ENCODE peak calls at places on chromosomes 1 and 21, in seven cellular contexts. One of them, this sample, is unnamed.

GRCh38 chr1:198072177-198072576 is 84.6 kb upstream of the NEK7 start:
- DNase-seq in A549: no peak
- DNase-seq in mesenchymal stem cell: peak
- DNase-seq in lower lobe of right lung: no peak
- DNase-seq in colonic mucosa: no peak
- DNase-seq in dorsolateral prefrontal cortex: no peak
- DNase-seq in body of pancreas: no peak
- DNase-seq in this sample: no peak

GRCh38 chr1:161258439-161259386 is at the start of gene PCP4L1:
- DNase-seq in A549: peak
- DNase-seq in mesenchymal stem cell: peak
- DNase-seq in lower lobe of right lung: peak
- DNase-seq in colonic mucosa: peak
- DNase-seq in dorsolateral prefrontal cortex: peak
- DNase-seq in body of pancreas: peak
- DNase-seq in this sample: no peak

GRCh38 chr1:2259668-2260392 is 31.7 kb downstream of the SKI start:
- DNase-seq in A549: no peak
- DNase-seq in mesenchymal stem cell: no peak
- DNase-seq in lower lobe of right lung: peak
- DNase-seq in colonic mucosa: no peak
- DNase-seq in dorsolateral prefrontal cortex: peak
- DNase-seq in body of pancreas: no peak
- DNase-seq in this sample: no peak

GRCh38 chr1:230976825-230977747 is 1.6 kb downstream of the TTC13 start:
- DNase-seq in A549: no peak
- DNase-seq in mesenchymal stem cell: no peak
- DNase-seq in lower lobe of right lung: no peak
- DNase-seq in colonic mucosa: peak
- DNase-seq in dorsolateral prefrontal cortex: no peak
- DNase-seq in body of pancreas: no peak
- DNase-seq in this sample: no peak

GRCh38 chr1:159804924-159805323 is 2.8 kb downstream of the FCRL6 start:
- DNase-seq in A549: no peak
- DNase-seq in mesenchymal stem cell: no peak
- DNase-seq in lower lobe of right lung: no peak
- DNase-seq in colonic mucosa: no peak
- DNase-seq in dorsolateral prefrontal cortex: no peak
- DNase-seq in body of pancreas: no peak
- DNase-seq in this sample: no peak

GRCh38 chr1:223258751-223259177 is 105.2 kb downstream of the SUSD4 start:
- DNase-seq in A549: peak
- DNase-seq in mesenchymal stem cell: peak
- DNase-seq in lower lobe of right lung: no peak
- DNase-seq in colonic mucosa: peak
- DNase-seq in dorsolateral prefrontal cortex: no peak
- DNase-seq in body of pancreas: no peak
- DNase-seq in this sample: no peak

GRCh38 chr1:248807067-248807737 is 18.5 kb downstream of the SH3BP5L start:
- DNase-seq in A549: peak
- DNase-seq in mesenchymal stem cell: peak
- DNase-seq in lower lobe of right lung: peak
- DNase-seq in colonic mucosa: peak
- DNase-seq in dorsolateral prefrontal cortex: peak
- DNase-seq in body of pancreas: peak
- DNase-seq in this sample: peak

GRCh38 chr1:38117444-38117887 is 70.9 kb upstream of the POU3F1 start:
- DNase-seq in A549: no peak
- DNase-seq in mesenchymal stem cell: no peak
- DNase-seq in lower lobe of right lung: no peak
- DNase-seq in colonic mucosa: no peak
- DNase-seq in dorsolateral prefrontal cortex: peak
- DNase-seq in body of pancreas: no peak
- DNase-seq in this sample: no peak

GRCh38 chr1:212155219-212155618 is 119.7 kb downstream of the DTL start:
- DNase-seq in A549: no peak
- DNase-seq in mesenchymal stem cell: no peak
- DNase-seq in lower lobe of right lung: no peak
- DNase-seq in colonic mucosa: no peak
- DNase-seq in dorsolateral prefrontal cortex: no peak
- DNase-seq in body of pancreas: no peak
- DNase-seq in this sample: no peak

GRCh38 chr1:91874167-91874566 is 11.8 kb downstream of the TGFBR3 start:
- DNase-seq in A549: no peak
- DNase-seq in mesenchymal stem cell: no peak
- DNase-seq in lower lobe of right lung: no peak
- DNase-seq in colonic mucosa: no peak
- DNase-seq in dorsolateral prefrontal cortex: no peak
- DNase-seq in body of pancreas: no peak
- DNase-seq in this sample: no peak

GRCh38 chr1:53697671-53698380 is 41.1 kb downstream of the GLIS1 start:
- DNase-seq in A549: no peak
- DNase-seq in mesenchymal stem cell: peak
- DNase-seq in lower lobe of right lung: no peak
- DNase-seq in colonic mucosa: no peak
- DNase-seq in dorsolateral prefrontal cortex: no peak
- DNase-seq in body of pancreas: no peak
- DNase-seq in this sample: no peak

GRCh38 chr1:51973587-51974474 is 16.7 kb downstream of the RAB3B start:
- DNase-seq in A549: no peak
- DNase-seq in mesenchymal stem cell: peak
- DNase-seq in lower lobe of right lung: no peak
- DNase-seq in colonic mucosa: no peak
- DNase-seq in dorsolateral prefrontal cortex: no peak
- DNase-seq in body of pancreas: no peak
- DNase-seq in this sample: no peak

GRCh38 chr1:202888507-202889360 is at the start of gene RABIF:
- DNase-seq in A549: peak
- DNase-seq in mesenchymal stem cell: peak
- DNase-seq in lower lobe of right lung: peak
- DNase-seq in colonic mucosa: peak
- DNase-seq in dorsolateral prefrontal cortex: peak
- DNase-seq in body of pancreas: peak
- DNase-seq in this sample: peak

GRCh38 chr1:98659879-98660278 is 1.6 kb upstream of the SNX7 start:
- DNase-seq in A549: no peak
- DNase-seq in mesenchymal stem cell: no peak
- DNase-seq in lower lobe of right lung: no peak
- DNase-seq in colonic mucosa: no peak
- DNase-seq in dorsolateral prefrontal cortex: no peak
- DNase-seq in body of pancreas: no peak
- DNase-seq in this sample: no peak
- H3K27ac ChIP-seq in A549: no peak
- H3K27ac ChIP-seq in mesenchymal stem cell: no peak
- H3K27ac ChIP-seq in lower lobe of right lung: no peak
- H3K27ac ChIP-seq in colonic mucosa: no peak
- H3K27ac ChIP-seq in dorsolateral prefrontal cortex: peak
- H3K27ac ChIP-seq in body of pancreas: no peak
- H3K27ac ChIP-seq in this sample: no peak

GRCh38 chr1:162905174-162905573 is 44.2 kb upstream of the CCDC190 start:
- DNase-seq in A549: no peak
- DNase-seq in mesenchymal stem cell: no peak
- DNase-seq in lower lobe of right lung: no peak
- DNase-seq in colonic mucosa: no peak
- DNase-seq in dorsolateral prefrontal cortex: no peak
- DNase-seq in body of pancreas: no peak
- DNase-seq in this sample: no peak
- H3K27ac ChIP-seq in A549: no peak
- H3K27ac ChIP-seq in mesenchymal stem cell: peak
- H3K27ac ChIP-seq in lower lobe of right lung: no peak
- H3K27ac ChIP-seq in colonic mucosa: no peak
- H3K27ac ChIP-seq in dorsolateral prefrontal cortex: peak
- H3K27ac ChIP-seq in body of pancreas: no peak
- H3K27ac ChIP-seq in this sample: no peak

DNA sequence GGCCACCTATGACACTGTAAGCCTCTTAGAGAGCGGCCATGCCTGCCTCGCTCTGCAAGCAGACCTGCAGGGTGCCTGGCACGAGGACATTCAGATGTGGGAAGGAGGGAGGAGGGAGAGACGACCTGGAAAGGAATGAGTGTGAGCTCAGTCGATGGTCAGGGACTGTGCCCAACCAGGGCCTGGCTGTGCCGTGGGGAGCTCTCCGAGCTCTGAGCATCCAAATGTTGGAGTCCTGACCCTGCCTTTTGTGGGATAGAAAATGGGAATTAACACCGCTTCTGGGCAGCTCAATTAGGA is 7.3 kb downstream of the CSTB start:
- DNase-seq in A549: no peak
- DNase-seq in mesenchymal stem cell: no peak
- DNase-seq in lower lobe of right lung: no peak
- DNase-seq in colonic mucosa: no peak
- DNase-seq in dorsolateral prefrontal cortex: no peak
- DNase-seq in body of pancreas: no peak
- DNase-seq in this sample: no peak
- H3K27ac ChIP-seq in A549: peak
- H3K27ac ChIP-seq in mesenchymal stem cell: no peak
- H3K27ac ChIP-seq in lower lobe of right lung: peak
- H3K27ac ChIP-seq in colonic mucosa: no peak
- H3K27ac ChIP-seq in dorsolateral prefrontal cortex: peak
- H3K27ac ChIP-seq in body of pancreas: no peak
- H3K27ac ChIP-seq in this sample: no peak

GRCh38 chr1:28213315-28213714 is 19.5 kb downstream of the DNAJC8 start:
- DNase-seq in A549: no peak
- DNase-seq in mesenchymal stem cell: no peak
- DNase-seq in lower lobe of right lung: no peak
- DNase-seq in colonic mucosa: no peak
- DNase-seq in dorsolateral prefrontal cortex: no peak
- DNase-seq in body of pancreas: no peak
- DNase-seq in this sample: no peak
- H3K27ac ChIP-seq in A549: no peak
- H3K27ac ChIP-seq in mesenchymal stem cell: no peak
- H3K27ac ChIP-seq in lower lobe of right lung: no peak
- H3K27ac ChIP-seq in colonic mucosa: no peak
- H3K27ac ChIP-seq in dorsolateral prefrontal cortex: no peak
- H3K27ac ChIP-seq in body of pancreas: no peak
- H3K27ac ChIP-seq in this sample: peak

GRCh38 chr1:75677443-75677842 is 47.1 kb upstream of the ACADM start:
- DNase-seq in A549: no peak
- DNase-seq in mesenchymal stem cell: no peak
- DNase-seq in lower lobe of right lung: no peak
- DNase-seq in colonic mucosa: no peak
- DNase-seq in dorsolateral prefrontal cortex: no peak
- DNase-seq in body of pancreas: no peak
- DNase-seq in this sample: no peak
- H3K27ac ChIP-seq in A549: no peak
- H3K27ac ChIP-seq in mesenchymal stem cell: no peak
- H3K27ac ChIP-seq in lower lobe of right lung: no peak
- H3K27ac ChIP-seq in colonic mucosa: no peak
- H3K27ac ChIP-seq in dorsolateral prefrontal cortex: no peak
- H3K27ac ChIP-seq in body of pancreas: no peak
- H3K27ac ChIP-seq in this sample: no peak

GRCh38 chr1:210335001-210335400 is 6.3 kb downstream of the HHAT start:
- DNase-seq in A549: no peak
- DNase-seq in mesenchymal stem cell: no peak
- DNase-seq in lower lobe of right lung: no peak
- DNase-seq in colonic mucosa: no peak
- DNase-seq in dorsolateral prefrontal cortex: no peak
- DNase-seq in body of pancreas: no peak
- DNase-seq in this sample: no peak

GRCh38 chr1:210330279-210330866 is 1.7 kb downstream of the HHAT start:
- DNase-seq in A549: no peak
- DNase-seq in mesenchymal stem cell: peak
- DNase-seq in lower lobe of right lung: no peak
- DNase-seq in colonic mucosa: peak
- DNase-seq in dorsolateral prefrontal cortex: no peak
- DNase-seq in body of pancreas: no peak
- DNase-seq in this sample: no peak

GRCh38 chr1:210336362-210336761 is 7.7 kb downstream of the HHAT start:
- DNase-seq in A549: no peak
- DNase-seq in mesenchymal stem cell: no peak
- DNase-seq in lower lobe of right lung: no peak
- DNase-seq in colonic mucosa: no peak
- DNase-seq in dorsolateral prefrontal cortex: no peak
- DNase-seq in body of pancreas: no peak
- DNase-seq in this sample: no peak

GRCh38 chr1:210332233-210332632 is 3.5 kb downstream of the HHAT start:
- DNase-seq in A549: no peak
- DNase-seq in mesenchymal stem cell: no peak
- DNase-seq in lower lobe of right lung: no peak
- DNase-seq in colonic mucosa: no peak
- DNase-seq in dorsolateral prefrontal cortex: no peak
- DNase-seq in body of pancreas: no peak
- DNase-seq in this sample: no peak

DNA sequence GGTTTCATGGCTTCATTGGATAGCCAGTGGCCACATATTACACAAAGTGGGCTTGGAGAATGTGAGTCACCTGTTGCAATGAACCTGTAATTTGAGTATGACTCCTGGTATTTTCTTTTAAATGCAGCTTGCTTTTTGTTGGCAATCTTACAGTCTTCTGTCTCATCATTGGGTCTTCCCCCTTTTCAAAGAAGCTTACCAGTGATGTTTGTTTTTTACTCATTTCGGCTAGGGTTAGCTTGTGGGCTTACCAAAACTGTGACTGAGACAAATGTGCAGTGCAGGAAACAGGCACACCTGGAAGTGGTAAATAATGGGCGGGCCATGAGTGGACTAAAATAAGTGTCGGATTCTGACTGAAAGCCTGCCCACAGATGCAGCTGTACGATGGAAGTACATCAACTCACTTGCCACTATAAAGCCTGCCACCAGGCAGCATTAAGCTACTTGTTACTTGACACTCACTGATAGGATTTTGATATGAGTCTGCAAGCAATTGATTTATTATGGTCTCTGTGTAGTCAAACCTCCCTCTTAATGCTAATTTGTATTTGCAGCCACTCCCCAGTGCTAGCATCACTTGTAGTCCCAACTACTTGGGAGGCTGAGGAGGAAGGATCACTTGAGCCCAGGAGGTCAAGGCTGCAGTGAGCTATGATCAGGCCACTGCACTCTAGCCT is 4.2 kb downstream of the HHAT start:
- DNase-seq in A549: no peak
- DNase-seq in mesenchymal stem cell: no peak
- DNase-seq in lower lobe of right lung: no peak
- DNase-seq in colonic mucosa: no peak
- DNase-seq in dorsolateral prefrontal cortex: no peak
- DNase-seq in body of pancreas: no peak
- DNase-seq in this sample: no peak
- H3K27ac ChIP-seq in A549: no peak
- H3K27ac ChIP-seq in mesenchymal stem cell: no peak
- H3K27ac ChIP-seq in lower lobe of right lung: no peak
- H3K27ac ChIP-seq in colonic mucosa: no peak
- H3K27ac ChIP-seq in dorsolateral prefrontal cortex: no peak
- H3K27ac ChIP-seq in body of pancreas: no peak
- H3K27ac ChIP-seq in this sample: no peak

GRCh38 chr1:201241716-201242115 is 41.6 kb upstream of the PKP1 start:
- DNase-seq in A549: no peak
- DNase-seq in mesenchymal stem cell: no peak
- DNase-seq in lower lobe of right lung: no peak
- DNase-seq in colonic mucosa: no peak
- DNase-seq in dorsolateral prefrontal cortex: no peak
- DNase-seq in body of pancreas: no peak
- DNase-seq in this sample: peak
- H3K27ac ChIP-seq in A549: no peak
- H3K27ac ChIP-seq in mesenchymal stem cell: no peak
- H3K27ac ChIP-seq in lower lobe of right lung: no peak
- H3K27ac ChIP-seq in colonic mucosa: no peak
- H3K27ac ChIP-seq in dorsolateral prefrontal cortex: no peak
- H3K27ac ChIP-seq in body of pancreas: no peak
- H3K27ac ChIP-seq in this sample: no peak

This sample was measured in SK-N-MC.